ENCODE peak calls at places on chromosome 19, in four cellular contexts. K is breast epithelium, X is spleen, A is HepG2. E is an unnamed sample. For H3K4me1, the result is how much of the 10 kb centered on the place peaks cover.

GRCh38 chr19:43725468-43725867 is 9.6 kb downstream of the IRGC start:
- DNase-seq in X (no peak), K (no peak), A (no peak), E (no peak)

GRCh38 chr19:53424968-53425597 is 6.7 kb upstream of the ZNF761 start:
- DNase-seq in X (peak), K (peak), A (peak), E (peak)

GRCh38 chr19:44782729-44783128 is 5.0 kb downstream of the CBLC start:
- DNase-seq in X (no peak), A (no peak), K (no peak), E (no peak)

GRCh38 chr19:43624933-43625332 is 5.5 kb upstream of the ZNF428 start:
- DNase-seq in K (peak), A (no peak), X (peak), E (peak)

GRCh38 chr19:53224606-53225005 is 30.1 kb downstream of the ZNF677 start:
- DNase-seq in X (no peak), A (no peak), K (no peak), E (peak)

GRCh38 chr19:11142528-11143171 is 12.9 kb downstream of the SPC24 start:
- DNase-seq in A (peak), X (peak), K (peak), E (peak)

GRCh38 chr19:49468746-49469447 is 5.1 kb upstream of the FLT3LG start:
- DNase-seq in K (peak), A (no peak), X (peak), E (peak)

GRCh38 chr19:48752511-48753365 is at the start of gene FUT1:
- DNase-seq in A (no peak), K (peak), X (peak), E (peak)

GRCh38 chr19:58351996-58352755 is 1.1 kb downstream of the A1BG start:
- DNase-seq in X (no peak), K (no peak), A (no peak), E (no peak)

GRCh38 chr19:13839938-13840750 is 36.8 kb upstream of the NANOS3 start:
- DNase-seq in K (peak), A (no peak), X (peak), E (peak)

GRCh38 chr19:51882518-51882917 is 5.2 kb downstream of the ZNF577 start:
- DNase-seq in X (no peak), A (no peak), K (no peak), E (no peak)

GRCh38 chr19:374183-374885 is 29.7 kb upstream of the MIER2 start:
- DNase-seq in K (peak), A (no peak), X (peak), E (no peak)

GRCh38 chr19:41870401-41870873 is 6.6 kb upstream of the CD79A start:
- DNase-seq in X (no peak), K (no peak), A (no peak), E (no peak)

GRCh38 chr19:5679289-5680082 is 830 bp downstream of the MICOS13 start:
- DNase-seq in X (peak), K (no peak), A (no peak), E (no peak)

GRCh38 chr19:6233051-6233826 is 46.5 kb downstream of the MLLT1 start:
- DNase-seq in X (peak), A (no peak), K (peak), E (peak)

GRCh38 chr19:45340232-45340898 is at the start of gene KLC3:
- DNase-seq in K (no peak), A (no peak), X (peak), E (peak)

GRCh38 chr19:30391554-30392551 is 19.7 kb downstream of the ZNF536 start:
- DNase-seq in X (no peak), K (no peak), A (no peak), E (no peak)

GRCh38 chr19:30870861-30871260 is 478.4 kb downstream of the TSHZ3 start:
- DNase-seq in A (no peak), K (no peak), X (no peak), E (no peak)

GRCh38 chr19:21084343-21084742 is 2.3 kb downstream of the ZNF714 start:
- DNase-seq in K (no peak), X (no peak), A (no peak), E (no peak)

GRCh38 chr19:47609885-47610545 is 1.1 kb downstream of the BICRA start:
- DNase-seq in K (peak), X (peak), A (peak), E (peak)

GRCh38 chr19:45716314-45717130 is 14.2 kb downstream of the FBXO46 start:
- DNase-seq in A (no peak), X (no peak), K (peak), E (peak)

GRCh38 chr19:3129112-3129511 is 6.7 kb upstream of the GNA15 start:
- DNase-seq in X (no peak), K (no peak), A (peak), E (no peak)

GRCh38 chr19:51131780-51132680 is 7.3 kb downstream of the SIGLEC9 start:
- DNase-seq in X (peak), K (no peak), A (no peak), E (no peak)

GRCh38 chr19:46927893-46928292 is 67.1 kb downstream of the ARHGAP35 start:
- DNase-seq in K (no peak), A (no peak), X (no peak), E (no peak)

GRCh38 chr19:51693246-51693645 is at the start of gene SPACA6:
- DNase-seq in A (no peak), X (no peak), K (no peak), E (no peak)

GRCh38 chr19:49889687-49890348 is 6.9 kb downstream of the IL4I1 start:
- DNase-seq in K (peak), A (no peak), X (peak), E (peak)

GRCh38 chr19:10855879-10856522 is 7.8 kb downstream of the C19orf38 start:
- DNase-seq in X (no peak), A (no peak), K (no peak), E (no peak)

GRCh38 chr19:30367421-30367820 is 4.8 kb upstream of the ZNF536 start:
- DNase-seq in A (no peak), X (no peak), K (no peak), E (no peak)

GRCh38 chr19:48735031-48735615 is 5.3 kb downstream of the RASIP1 start:
- DNase-seq in X (no peak), K (no peak), A (no peak), E (peak)

GRCh38 chr19:13430790-13431582 is 75.3 kb downstream of the CACNA1A start:
- DNase-seq in A (peak), X (peak), K (no peak), E (no peak)

GRCh38 chr19:13731147-13731964 is 33.0 kb upstream of the MRI1 start:
- DNase-seq in K (peak), A (peak), X (peak), E (peak)

GRCh38 chr19:6227156-6227940 is 52.4 kb downstream of the MLLT1 start:
- DNase-seq in A (no peak), X (peak), K (no peak), E (no peak)

GRCh38 chr19:7617172-7617571 is 12.2 kb downstream of the XAB2 start:
- DNase-seq in A (no peak), K (no peak), X (no peak), E (no peak)
- TF ChIP-seq POLR2AphosphoS5 in A (no peak), K (no peak), X (no peak), E (no peak)

GRCh38 chr19:16461630-16462051 is 10.1 kb downstream of the EPS15L1 start:
- DNase-seq in X (no peak), K (no peak), A (no peak), E (no peak)

GRCh38 chr19:16458391-16459128 is 13.2 kb downstream of the EPS15L1 start:
- DNase-seq in A (peak), K (no peak), X (no peak), E (no peak)

GRCh38 chr19:16460454-16460853 is 11.3 kb downstream of the EPS15L1 start:
- DNase-seq in K (no peak), A (no peak), X (no peak), E (no peak)

GRCh38 chr19:16457954-16458331 is 13.8 kb downstream of the EPS15L1 start:
- DNase-seq in K (no peak), X (no peak), A (no peak), E (no peak)

DNA sequence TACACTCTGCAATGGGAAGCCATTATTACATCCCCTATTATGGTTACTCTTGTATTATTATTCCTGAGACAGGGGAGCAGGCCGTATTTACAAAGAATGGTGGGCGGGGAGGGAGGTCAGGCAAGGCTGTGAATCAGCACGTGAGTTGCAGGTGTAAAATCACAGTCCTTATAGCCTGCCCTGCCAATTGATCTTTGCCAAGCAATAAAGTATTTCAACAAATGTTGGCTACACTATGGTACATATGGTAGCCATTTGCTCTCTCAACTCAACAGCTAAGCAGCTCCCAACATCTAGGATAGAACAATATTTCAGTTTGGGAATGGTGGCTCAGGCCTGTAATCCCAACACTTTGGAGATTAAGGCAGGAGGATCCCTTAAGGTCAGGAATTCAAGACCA is 12.1 kb downstream of the EPS15L1 start:
- DNase-seq in A (no peak), X (no peak), K (no peak), E (no peak)
- H3K4me1 ChIP-seq in A (half or more), X (half or more), K (under half), E (half or more)

DNA sequence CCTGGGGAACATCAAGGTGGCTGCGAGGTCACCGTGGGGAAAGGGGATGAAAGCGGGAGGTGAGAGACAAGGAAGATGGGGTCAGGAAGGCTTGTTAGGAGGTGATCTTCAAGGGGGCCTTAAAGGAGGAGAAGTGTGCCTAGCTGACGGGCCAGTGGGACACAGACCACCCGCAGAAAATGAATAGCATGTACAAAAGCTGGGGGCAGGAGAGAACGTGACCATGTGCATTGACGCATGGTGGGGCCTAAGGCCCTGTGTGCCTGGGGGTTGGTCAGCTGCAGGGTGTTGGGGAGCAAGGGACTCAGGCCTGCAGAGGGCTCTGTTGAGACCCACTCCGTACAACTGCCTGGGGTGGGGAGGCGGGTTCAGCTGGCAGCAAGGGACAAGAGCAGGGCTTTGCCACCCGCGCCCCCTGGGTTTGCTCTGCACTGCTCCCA is 5.9 kb downstream of the RAB8A start:
- DNase-seq in K (no peak), X (peak), A (no peak), E (no peak)
- TF ChIP-seq POLR2AphosphoS5 in K (no peak), X (no peak), A (no peak), E (no peak)

GRCh38 chr19:1449467-1450442 is at the start of gene APC2:
- DNase-seq in K (no peak), X (no peak), A (no peak), E (no peak)
- H3K4me1 ChIP-seq in K (under half), X (half or more), A (under half), E (under half)

GRCh38 chr19:2081873-2082810 is 14.0 kb downstream of the MOB3A start:
- DNase-seq in K (no peak), A (no peak), X (peak), E (peak)
- TF ChIP-seq POLR2AphosphoS5 in K (no peak), A (no peak), X (peak), E (peak)

DNA sequence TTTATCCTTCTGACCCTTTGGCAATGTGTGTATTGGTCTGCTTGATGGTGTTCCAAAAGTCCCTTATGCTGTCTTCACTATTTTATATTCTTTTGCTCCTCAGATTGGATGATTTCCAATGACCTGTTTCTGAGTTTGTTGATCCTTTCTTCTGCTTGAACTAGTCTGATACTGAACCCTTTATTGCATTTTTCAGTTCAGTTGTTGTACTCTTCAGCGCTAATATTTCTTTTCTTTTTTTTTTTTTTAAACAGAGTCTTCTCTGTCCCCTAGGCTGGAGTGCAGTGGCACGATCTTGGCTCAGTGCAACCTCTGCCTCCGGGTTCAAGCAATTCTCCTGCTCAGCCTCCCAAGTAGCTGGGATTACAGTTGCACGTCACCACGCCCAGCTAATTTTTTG is 12.6 kb upstream of the ZNF566 start:
- DNase-seq in K (no peak), A (no peak), X (no peak), E (no peak)
- H3K4me1 ChIP-seq in K (under half), A (under half), X (under half), E (under half)

GRCh38 chr19:4375620-4376228 is 24.6 kb downstream of the SH3GL1 start:
- DNase-seq in K (no peak), A (peak), X (no peak), E (no peak)
- TF ChIP-seq POLR2AphosphoS5 in K (no peak), A (no peak), X (peak), E (no peak)

GRCh38 chr19:39405930-39406655 is 554 bp upstream of the ZFP36 start:
- DNase-seq in X (peak), K (peak), A (no peak), E (peak)
- H3K4me1 ChIP-seq in X (half or more), K (under half), A (half or more), E (half or more)

GRCh38 chr19:28949535-28949934 is 263.4 kb downstream of the UQCRFS1 start:
- DNase-seq in A (no peak), K (no peak), X (no peak), E (no peak)
- TF ChIP-seq POLR2AphosphoS5 in A (no peak), K (no peak), X (no peak), E (no peak)

E was measured in upper lobe of left lung.